ENCODE peak calls at places on chromosome 4, in four cellular contexts. W, X, E and O are unnamed samples.

GRCh38 chr4:5988086-5988845 is 30.0 kb downstream of the C4orf50 start:
- DNase-seq in X (no peak), E (no peak), W (no peak), O (no peak)

GRCh38 chr4:55637272-55637820 is 1.2 kb upstream of the NMU start:
- DNase-seq in W (no peak), E (no peak), X (peak; percentile 88), O (no peak)

GRCh38 chr4:169271692-169272007 is 894 bp upstream of the SH3RF1 start:
- DNase-seq in W (no peak), X (no peak), E (no peak), O (no peak)

GRCh38 chr4:107654694-107655093 is 65.3 kb downstream of the PAPSS1 start:
- DNase-seq in E (no peak), W (no peak), X (peak; percentile 21), O (peak; percentile 6)

GRCh38 chr4:8772499-8773123 is 99.0 kb downstream of the HMX1 start:
- DNase-seq in X (no peak), W (no peak), E (no peak), O (no peak)

GRCh38 chr4:38021751-38022150 is 61.6 kb downstream of the PTTG2 start:
- DNase-seq in X (no peak), E (no peak), W (no peak), O (no peak)

GRCh38 chr4:1632109-1633104 is 51.7 kb downstream of the FAM53A start:
- DNase-seq in E (no peak), X (peak; percentile 36), W (no peak), O (no peak)

GRCh38 chr4:107835409-107835808 is 10.7 kb downstream of the SGMS2 start:
- DNase-seq in W (no peak), E (no peak), X (no peak), O (no peak)

GRCh38 chr4:158259955-158260575 is 49.8 kb downstream of the TMEM144 start:
- DNase-seq in X (peak; percentile 34), W (no peak), E (no peak), O (peak; percentile 9)

GRCh38 chr4:108601517-108601916 is 18.9 kb upstream of the RPL34 start:
- DNase-seq in E (no peak), X (no peak), W (no peak), O (no peak)

GRCh38 chr4:41538887-41539498 is 1.0 kb downstream of the LIMCH1 start:
- DNase-seq in X (no peak), W (no peak), E (no peak), O (no peak)

GRCh38 chr4:107666134-107666533 is 53.9 kb downstream of the PAPSS1 start:
- DNase-seq in X (no peak), E (no peak), W (no peak), O (peak; percentile 10)

GRCh38 chr4:39609454-39609911 is 29.2 kb downstream of the SMIM14 start:
- DNase-seq in X (no peak), W (no peak), E (peak; percentile 96), O (peak; percentile 64)

GRCh38 chr4:39353478-39354177 is 12.5 kb downstream of the RFC1 start:
- DNase-seq in E (peak; percentile 85), W (no peak), X (no peak), O (no peak)

GRCh38 chr4:1200425-1201035 is 28.1 kb upstream of the SPON2 start:
- DNase-seq in E (no peak), X (peak; percentile 21), W (no peak), O (no peak)

GRCh38 chr4:185566972-185567749 is 31.9 kb upstream of the PDLIM3 start:
- DNase-seq in X (no peak), W (no peak), E (no peak), O (peak; percentile 78)
- TF ChIP-seq CBX5 in X (no peak), W (no peak), E (no peak), O (no peak)

GRCh38 chr4:2762048-2762447 is 5.9 kb upstream of the TNIP2 start:
- DNase-seq in X (no peak), W (no peak), E (no peak), O (no peak)

GRCh38 chr4:2756691-2757350 is 685 bp upstream of the TNIP2 start:
- DNase-seq in E (no peak), X (no peak), W (no peak), O (no peak)

GRCh38 chr4:2757426-2757825 is 1.3 kb upstream of the TNIP2 start:
- DNase-seq in X (no peak), E (no peak), W (no peak), O (no peak)

GRCh38 chr4:2763511-2763967 is 7.4 kb upstream of the TNIP2 start:
- DNase-seq in X (no peak), W (no peak), E (no peak), O (no peak)

DNA sequence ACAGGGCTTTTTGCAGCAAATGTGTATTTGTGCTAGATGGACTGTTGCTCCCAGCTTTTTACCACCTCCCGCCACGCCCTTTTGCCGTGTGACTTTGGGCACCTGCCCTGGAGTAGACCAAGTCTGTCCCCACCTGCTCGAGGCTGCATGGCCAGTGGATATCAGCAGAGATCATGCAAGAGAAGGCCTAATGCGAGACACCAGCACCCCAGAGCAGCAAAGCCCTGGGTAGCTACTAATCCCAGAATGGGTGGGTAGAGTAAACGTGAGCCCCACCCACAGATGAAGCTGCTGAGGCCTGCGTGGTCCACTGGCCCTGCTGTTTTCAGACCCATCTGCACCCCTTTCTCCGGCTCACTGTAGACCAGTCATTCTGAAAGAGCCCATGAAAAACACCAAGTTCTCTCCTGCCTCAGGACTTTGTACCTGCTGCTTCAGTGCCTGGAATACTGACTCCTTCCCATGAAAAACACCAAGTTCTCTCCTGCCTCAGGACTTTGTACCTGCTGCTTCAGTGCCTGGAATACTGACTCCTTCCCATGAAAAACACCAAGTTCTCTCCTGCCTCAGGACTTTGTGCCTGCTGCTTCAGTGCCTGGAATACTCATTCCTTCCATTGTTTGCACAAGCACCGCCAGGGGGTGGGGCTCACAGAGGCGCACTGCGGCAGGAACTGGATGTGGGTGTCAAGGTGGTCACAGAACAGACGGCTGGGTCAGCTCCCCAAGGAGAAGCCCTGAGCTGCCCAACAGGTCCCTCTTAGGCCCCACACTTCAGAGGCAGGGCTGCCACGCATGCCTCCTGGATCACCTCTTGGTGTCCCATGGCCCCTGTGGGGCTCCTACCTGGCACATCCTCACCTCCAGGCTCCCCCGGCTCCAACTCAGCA is 5.1 kb upstream of the TNIP2 start:
- DNase-seq in E (no peak), X (peak; percentile 45), W (no peak), O (peak; percentile 86)
- TF ChIP-seq CTCF in E (no peak), X (no peak), W (no peak), O (peak; percentile 58)

DNA sequence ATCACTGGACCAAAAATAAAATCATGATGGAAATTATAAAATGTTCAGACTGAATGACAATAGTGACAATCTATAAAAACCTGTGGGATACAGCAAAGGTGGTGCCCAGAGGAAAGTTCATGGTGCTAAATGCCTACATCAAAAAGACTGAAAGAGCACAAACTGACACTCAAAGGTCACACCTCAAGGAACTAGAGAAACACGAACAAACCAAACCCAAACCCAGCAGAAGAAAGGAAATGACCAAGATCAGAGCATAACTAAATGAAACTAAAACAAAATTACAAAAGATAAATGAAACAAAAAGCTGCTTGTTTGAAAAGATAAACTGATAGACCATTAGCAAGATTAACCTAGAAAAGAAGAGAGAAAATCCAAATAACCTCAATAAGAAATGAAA is 78.7 kb downstream of the ANAPC10 start:
- DNase-seq in E (peak; percentile 19), W (no peak), X (no peak), O (no peak)
- TF ChIP-seq CBX5 in E (no peak), W (no peak), X (no peak), O (no peak)

GRCh38 chr4:140757220-140757607 is 1.0 kb upstream of the TBC1D9 start:
- DNase-seq in W (no peak), E (no peak), X (no peak), O (no peak)

GRCh38 chr4:140755811-140756291 is 334 bp downstream of the TBC1D9 start:
- DNase-seq in W (peak; percentile 74), X (no peak), E (no peak), O (no peak)

GRCh38 chr4:140754918-140755810 is 1.0 kb downstream of the TBC1D9 start:
- DNase-seq in X (no peak), E (no peak), W (no peak), O (no peak)

GRCh38 chr4:140752669-140753068 is 3.5 kb downstream of the TBC1D9 start:
- DNase-seq in E (no peak), W (no peak), X (no peak), O (no peak)

DNA sequence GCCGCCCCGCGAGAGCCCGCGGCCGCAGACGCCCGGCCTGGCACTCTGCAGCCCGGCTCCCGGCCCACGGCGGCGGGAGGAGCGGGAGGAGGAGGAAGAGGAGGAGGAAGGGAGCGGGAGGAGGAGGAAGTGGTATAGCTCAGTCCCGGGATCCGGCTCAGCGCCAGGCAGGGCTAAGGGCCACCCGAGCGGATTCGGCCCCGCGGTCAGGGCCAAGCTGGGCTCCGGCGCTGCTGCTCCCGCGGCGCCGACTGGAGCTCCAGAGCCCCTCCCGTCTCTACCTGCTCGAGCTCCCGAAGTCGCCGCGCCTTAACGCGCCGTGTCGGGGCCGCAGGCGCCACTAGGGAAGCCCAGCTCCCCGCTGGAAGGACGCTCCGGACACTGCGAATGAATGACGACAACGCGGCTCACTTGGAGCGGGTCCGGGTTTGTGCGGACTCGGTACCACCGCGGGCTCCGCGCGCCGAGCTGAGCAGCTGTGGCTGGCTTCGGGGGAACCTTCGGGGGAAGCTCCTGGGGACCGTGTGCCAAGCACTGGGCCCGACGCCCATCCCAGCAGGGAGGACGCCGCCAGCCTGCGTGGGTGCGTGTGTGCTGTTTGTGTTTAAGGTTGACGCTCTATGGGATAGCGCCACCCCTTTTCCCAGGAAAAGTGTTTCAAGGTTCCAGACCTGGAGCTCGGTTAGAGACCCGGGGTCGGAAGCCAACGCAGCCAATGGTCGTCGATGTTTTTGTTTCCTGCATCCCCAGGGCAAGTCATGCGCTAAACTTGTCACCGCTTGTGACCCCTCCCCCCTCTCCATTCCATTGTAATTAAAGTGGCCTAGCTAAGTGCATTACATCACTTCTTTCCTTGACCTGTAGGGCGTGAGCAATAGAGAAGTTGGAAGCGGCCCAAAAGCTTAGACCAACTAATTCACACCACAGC is at the start of gene TBC1D9:
- DNase-seq in X (peak; percentile 9), E (peak; percentile 25), W (peak; percentile 79), O (peak; percentile 68)
- TF ChIP-seq CTCF in X (no peak), E (no peak), W (peak; percentile 16), O (peak; percentile 68)

GRCh38 chr4:12324965-12325364 is 896.3 kb upstream of the HS3ST1 start:
- DNase-seq in W (no peak), E (no peak), X (no peak), O (no peak)

DNA sequence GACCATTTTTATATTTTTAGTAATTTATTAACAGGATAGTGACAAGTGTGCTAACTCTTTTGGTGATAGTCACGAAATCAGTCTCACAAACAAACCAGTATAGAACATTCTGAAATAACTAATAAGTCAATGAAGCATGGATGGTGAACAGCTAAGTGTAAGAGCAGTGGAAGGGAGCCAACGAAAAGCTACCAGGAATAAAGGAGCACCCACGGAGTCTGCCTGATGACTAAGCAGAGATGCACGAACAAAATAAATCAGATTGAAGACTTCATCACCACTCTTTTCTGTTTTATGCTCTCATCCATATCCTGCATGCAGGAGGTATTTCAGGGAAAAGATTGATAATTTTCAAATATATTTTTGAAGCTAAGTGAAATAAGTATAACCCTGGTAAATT is 891.1 kb upstream of the HS3ST1 start:
- DNase-seq in X (no peak), W (no peak), E (no peak), O (no peak)
- TF ChIP-seq CBX5 in X (no peak), W (no peak), E (no peak), O (no peak)